ENCODE peak calls at places on chromosome 17, in ten cellular contexts. One of them, this sample, is unnamed.

GRCh38 chr17:69046130-69046807 is 14.5 kb downstream of the ABCA9 start:
- DNase-seq in stimulated activated CD4-positive, alpha-beta T cell treated with anti-CD3 and anti-CD28 coated beads, Interleukin-15, amount 100 ng/mL, for 1 hour: no peak
- DNase-seq in astrocyte of the spinal cord: no peak
- DNase-seq in adipocyte: no peak
- DNase-seq in OCI-LY7: no peak
- DNase-seq in naive thymus-derived CD4-positive, alpha-beta T cell: no peak
- DNase-seq in dorsolateral prefrontal cortex: no peak
- DNase-seq in lower lobe of right lung: no peak
- DNase-seq in fibroblast of villous mesenchyme: peak
- DNase-seq in ELF-1: peak
- DNase-seq in this sample: no peak

GRCh38 chr17:77566566-77566965 is 391.9 kb upstream of the TNRC6C start:
- DNase-seq in stimulated activated CD4-positive, alpha-beta T cell treated with anti-CD3 and anti-CD28 coated beads, Interleukin-15, amount 100 ng/mL, for 1 hour: no peak
- DNase-seq in astrocyte of the spinal cord: no peak
- DNase-seq in adipocyte: no peak
- DNase-seq in OCI-LY7: no peak
- DNase-seq in naive thymus-derived CD4-positive, alpha-beta T cell: no peak
- DNase-seq in dorsolateral prefrontal cortex: no peak
- DNase-seq in lower lobe of right lung: peak
- DNase-seq in fibroblast of villous mesenchyme: no peak
- DNase-seq in ELF-1: no peak
- DNase-seq in this sample: no peak

GRCh38 chr17:40311575-40311974 is 2.6 kb downstream of the RARA start:
- DNase-seq in stimulated activated CD4-positive, alpha-beta T cell treated with anti-CD3 and anti-CD28 coated beads, Interleukin-15, amount 100 ng/mL, for 1 hour: no peak
- DNase-seq in astrocyte of the spinal cord: no peak
- DNase-seq in adipocyte: peak
- DNase-seq in OCI-LY7: no peak
- DNase-seq in naive thymus-derived CD4-positive, alpha-beta T cell: no peak
- DNase-seq in dorsolateral prefrontal cortex: peak
- DNase-seq in lower lobe of right lung: peak
- DNase-seq in fibroblast of villous mesenchyme: no peak
- DNase-seq in ELF-1: no peak
- DNase-seq in this sample: no peak

GRCh38 chr17:81513669-81514484 is 1.3 kb upstream of the ACTG1 start:
- DNase-seq in stimulated activated CD4-positive, alpha-beta T cell treated with anti-CD3 and anti-CD28 coated beads, Interleukin-15, amount 100 ng/mL, for 1 hour: no peak
- DNase-seq in astrocyte of the spinal cord: peak
- DNase-seq in adipocyte: peak
- DNase-seq in OCI-LY7: peak
- DNase-seq in naive thymus-derived CD4-positive, alpha-beta T cell: peak
- DNase-seq in dorsolateral prefrontal cortex: peak
- DNase-seq in lower lobe of right lung: peak
- DNase-seq in fibroblast of villous mesenchyme: peak
- DNase-seq in ELF-1: peak
- DNase-seq in this sample: no peak

GRCh38 chr17:76909971-76910760 is 42.0 kb downstream of the MGAT5B start:
- DNase-seq in stimulated activated CD4-positive, alpha-beta T cell treated with anti-CD3 and anti-CD28 coated beads, Interleukin-15, amount 100 ng/mL, for 1 hour: peak
- DNase-seq in astrocyte of the spinal cord: peak
- DNase-seq in adipocyte: peak
- DNase-seq in OCI-LY7: peak
- DNase-seq in naive thymus-derived CD4-positive, alpha-beta T cell: peak
- DNase-seq in dorsolateral prefrontal cortex: peak
- DNase-seq in lower lobe of right lung: peak
- DNase-seq in fibroblast of villous mesenchyme: peak
- DNase-seq in ELF-1: peak
- DNase-seq in this sample: no peak

GRCh38 chr17:9729034-9729650 is 62.2 kb downstream of the DHRS7C start:
- DNase-seq in stimulated activated CD4-positive, alpha-beta T cell treated with anti-CD3 and anti-CD28 coated beads, Interleukin-15, amount 100 ng/mL, for 1 hour: no peak
- DNase-seq in astrocyte of the spinal cord: peak
- DNase-seq in adipocyte: peak
- DNase-seq in OCI-LY7: peak
- DNase-seq in naive thymus-derived CD4-positive, alpha-beta T cell: no peak
- DNase-seq in dorsolateral prefrontal cortex: no peak
- DNase-seq in lower lobe of right lung: no peak
- DNase-seq in fibroblast of villous mesenchyme: peak
- DNase-seq in ELF-1: peak
- DNase-seq in this sample: peak

GRCh38 chr17:1244606-1245012 is 25.6 kb upstream of the BHLHA9 start:
- DNase-seq in stimulated activated CD4-positive, alpha-beta T cell treated with anti-CD3 and anti-CD28 coated beads, Interleukin-15, amount 100 ng/mL, for 1 hour: no peak
- DNase-seq in astrocyte of the spinal cord: no peak
- DNase-seq in adipocyte: no peak
- DNase-seq in OCI-LY7: no peak
- DNase-seq in naive thymus-derived CD4-positive, alpha-beta T cell: no peak
- DNase-seq in dorsolateral prefrontal cortex: no peak
- DNase-seq in lower lobe of right lung: no peak
- DNase-seq in fibroblast of villous mesenchyme: peak
- DNase-seq in ELF-1: no peak
- DNase-seq in this sample: no peak

GRCh38 chr17:50765454-50766221 is 1.7 kb downstream of the ANKRD40CL start:
- DNase-seq in stimulated activated CD4-positive, alpha-beta T cell treated with anti-CD3 and anti-CD28 coated beads, Interleukin-15, amount 100 ng/mL, for 1 hour: no peak
- DNase-seq in astrocyte of the spinal cord: no peak
- DNase-seq in adipocyte: no peak
- DNase-seq in OCI-LY7: peak
- DNase-seq in naive thymus-derived CD4-positive, alpha-beta T cell: no peak
- DNase-seq in dorsolateral prefrontal cortex: no peak
- DNase-seq in lower lobe of right lung: peak
- DNase-seq in fibroblast of villous mesenchyme: no peak
- DNase-seq in ELF-1: no peak
- DNase-seq in this sample: peak

GRCh38 chr17:81396278-81396721 is 1.0 kb downstream of the BAHCC1 start:
- DNase-seq in stimulated activated CD4-positive, alpha-beta T cell treated with anti-CD3 and anti-CD28 coated beads, Interleukin-15, amount 100 ng/mL, for 1 hour: no peak
- DNase-seq in astrocyte of the spinal cord: peak
- DNase-seq in adipocyte: no peak
- DNase-seq in OCI-LY7: no peak
- DNase-seq in naive thymus-derived CD4-positive, alpha-beta T cell: no peak
- DNase-seq in dorsolateral prefrontal cortex: no peak
- DNase-seq in lower lobe of right lung: no peak
- DNase-seq in fibroblast of villous mesenchyme: no peak
- DNase-seq in ELF-1: no peak
- DNase-seq in this sample: no peak

GRCh38 chr17:17818088-17818526 is 18.7 kb downstream of the SREBF1 start:
- DNase-seq in stimulated activated CD4-positive, alpha-beta T cell treated with anti-CD3 and anti-CD28 coated beads, Interleukin-15, amount 100 ng/mL, for 1 hour: no peak
- DNase-seq in astrocyte of the spinal cord: no peak
- DNase-seq in adipocyte: no peak
- DNase-seq in OCI-LY7: peak
- DNase-seq in naive thymus-derived CD4-positive, alpha-beta T cell: no peak
- DNase-seq in dorsolateral prefrontal cortex: no peak
- DNase-seq in lower lobe of right lung: peak
- DNase-seq in fibroblast of villous mesenchyme: no peak
- DNase-seq in ELF-1: no peak
- DNase-seq in this sample: no peak

GRCh38 chr17:34620458-34620857 is 41.1 kb downstream of the TMEM132E start:
- DNase-seq in stimulated activated CD4-positive, alpha-beta T cell treated with anti-CD3 and anti-CD28 coated beads, Interleukin-15, amount 100 ng/mL, for 1 hour: no peak
- DNase-seq in astrocyte of the spinal cord: no peak
- DNase-seq in adipocyte: no peak
- DNase-seq in OCI-LY7: no peak
- DNase-seq in naive thymus-derived CD4-positive, alpha-beta T cell: no peak
- DNase-seq in dorsolateral prefrontal cortex: no peak
- DNase-seq in lower lobe of right lung: no peak
- DNase-seq in fibroblast of villous mesenchyme: no peak
- DNase-seq in ELF-1: peak
- DNase-seq in this sample: no peak

GRCh38 chr17:74442670-74443515 is 11.0 kb downstream of the GPRC5C start:
- DNase-seq in stimulated activated CD4-positive, alpha-beta T cell treated with anti-CD3 and anti-CD28 coated beads, Interleukin-15, amount 100 ng/mL, for 1 hour: no peak
- DNase-seq in astrocyte of the spinal cord: no peak
- DNase-seq in adipocyte: no peak
- DNase-seq in OCI-LY7: peak
- DNase-seq in naive thymus-derived CD4-positive, alpha-beta T cell: no peak
- DNase-seq in dorsolateral prefrontal cortex: peak
- DNase-seq in lower lobe of right lung: peak
- DNase-seq in fibroblast of villous mesenchyme: no peak
- DNase-seq in ELF-1: peak
- DNase-seq in this sample: peak

GRCh38 chr17:80281516-80281915 is 20.9 kb downstream of the RNF213 start:
- DNase-seq in stimulated activated CD4-positive, alpha-beta T cell treated with anti-CD3 and anti-CD28 coated beads, Interleukin-15, amount 100 ng/mL, for 1 hour: no peak
- DNase-seq in astrocyte of the spinal cord: no peak
- DNase-seq in adipocyte: no peak
- DNase-seq in OCI-LY7: no peak
- DNase-seq in naive thymus-derived CD4-positive, alpha-beta T cell: no peak
- DNase-seq in dorsolateral prefrontal cortex: no peak
- DNase-seq in lower lobe of right lung: peak
- DNase-seq in fibroblast of villous mesenchyme: no peak
- DNase-seq in ELF-1: no peak
- DNase-seq in this sample: no peak

GRCh38 chr17:62703269-62703775 is 75.9 kb downstream of the MRC2 start:
- DNase-seq in stimulated activated CD4-positive, alpha-beta T cell treated with anti-CD3 and anti-CD28 coated beads, Interleukin-15, amount 100 ng/mL, for 1 hour: no peak
- DNase-seq in astrocyte of the spinal cord: peak
- DNase-seq in adipocyte: peak
- DNase-seq in OCI-LY7: no peak
- DNase-seq in naive thymus-derived CD4-positive, alpha-beta T cell: no peak
- DNase-seq in dorsolateral prefrontal cortex: no peak
- DNase-seq in lower lobe of right lung: no peak
- DNase-seq in fibroblast of villous mesenchyme: no peak
- DNase-seq in ELF-1: no peak
- DNase-seq in this sample: no peak

GRCh38 chr17:601462-602303 is 113.0 kb downstream of the VPS53 start:
- DNase-seq in stimulated activated CD4-positive, alpha-beta T cell treated with anti-CD3 and anti-CD28 coated beads, Interleukin-15, amount 100 ng/mL, for 1 hour: no peak
- DNase-seq in astrocyte of the spinal cord: no peak
- DNase-seq in adipocyte: no peak
- DNase-seq in OCI-LY7: no peak
- DNase-seq in naive thymus-derived CD4-positive, alpha-beta T cell: no peak
- DNase-seq in dorsolateral prefrontal cortex: no peak
- DNase-seq in lower lobe of right lung: no peak
- DNase-seq in fibroblast of villous mesenchyme: peak
- DNase-seq in ELF-1: peak
- DNase-seq in this sample: no peak

GRCh38 chr17:82588266-82589175 is 59.7 kb downstream of the WDR45B start:
- DNase-seq in stimulated activated CD4-positive, alpha-beta T cell treated with anti-CD3 and anti-CD28 coated beads, Interleukin-15, amount 100 ng/mL, for 1 hour: no peak
- DNase-seq in astrocyte of the spinal cord: no peak
- DNase-seq in adipocyte: no peak
- DNase-seq in OCI-LY7: no peak
- DNase-seq in naive thymus-derived CD4-positive, alpha-beta T cell: no peak
- DNase-seq in dorsolateral prefrontal cortex: no peak
- DNase-seq in lower lobe of right lung: no peak
- DNase-seq in fibroblast of villous mesenchyme: no peak
- DNase-seq in ELF-1: no peak
- DNase-seq in this sample: no peak

GRCh38 chr17:12790806-12791148 is 1.5 kb downstream of the ARHGAP44 start:
- DNase-seq in stimulated activated CD4-positive, alpha-beta T cell treated with anti-CD3 and anti-CD28 coated beads, Interleukin-15, amount 100 ng/mL, for 1 hour: no peak
- DNase-seq in astrocyte of the spinal cord: no peak
- DNase-seq in adipocyte: no peak
- DNase-seq in OCI-LY7: no peak
- DNase-seq in naive thymus-derived CD4-positive, alpha-beta T cell: no peak
- DNase-seq in dorsolateral prefrontal cortex: no peak
- DNase-seq in lower lobe of right lung: no peak
- DNase-seq in fibroblast of villous mesenchyme: no peak
- DNase-seq in ELF-1: peak
- DNase-seq in this sample: no peak

GRCh38 chr17:7885357-7886226 is 3.0 kb upstream of the CHD3 start:
- DNase-seq in stimulated activated CD4-positive, alpha-beta T cell treated with anti-CD3 and anti-CD28 coated beads, Interleukin-15, amount 100 ng/mL, for 1 hour: peak
- DNase-seq in astrocyte of the spinal cord: peak
- DNase-seq in adipocyte: peak
- DNase-seq in OCI-LY7: peak
- DNase-seq in naive thymus-derived CD4-positive, alpha-beta T cell: peak
- DNase-seq in dorsolateral prefrontal cortex: no peak
- DNase-seq in lower lobe of right lung: peak
- DNase-seq in fibroblast of villous mesenchyme: peak
- DNase-seq in ELF-1: peak
- DNase-seq in this sample: peak

GRCh38 chr17:40480501-40481003 is 20.9 kb downstream of the TNS4 start:
- DNase-seq in stimulated activated CD4-positive, alpha-beta T cell treated with anti-CD3 and anti-CD28 coated beads, Interleukin-15, amount 100 ng/mL, for 1 hour: peak
- DNase-seq in astrocyte of the spinal cord: no peak
- DNase-seq in adipocyte: peak
- DNase-seq in OCI-LY7: peak
- DNase-seq in naive thymus-derived CD4-positive, alpha-beta T cell: peak
- DNase-seq in dorsolateral prefrontal cortex: no peak
- DNase-seq in lower lobe of right lung: no peak
- DNase-seq in fibroblast of villous mesenchyme: peak
- DNase-seq in ELF-1: peak
- DNase-seq in this sample: peak

GRCh38 chr17:73118876-73119485 is 26.5 kb upstream of the SLC39A11 start:
- DNase-seq in stimulated activated CD4-positive, alpha-beta T cell treated with anti-CD3 and anti-CD28 coated beads, Interleukin-15, amount 100 ng/mL, for 1 hour: no peak
- DNase-seq in astrocyte of the spinal cord: no peak
- DNase-seq in adipocyte: no peak
- DNase-seq in OCI-LY7: no peak
- DNase-seq in naive thymus-derived CD4-positive, alpha-beta T cell: no peak
- DNase-seq in dorsolateral prefrontal cortex: no peak
- DNase-seq in lower lobe of right lung: no peak
- DNase-seq in fibroblast of villous mesenchyme: no peak
- DNase-seq in ELF-1: no peak
- DNase-seq in this sample: no peak

GRCh38 chr17:69067274-69068047 is 6.7 kb upstream of the ABCA9 start:
- DNase-seq in stimulated activated CD4-positive, alpha-beta T cell treated with anti-CD3 and anti-CD28 coated beads, Interleukin-15, amount 100 ng/mL, for 1 hour: no peak
- DNase-seq in astrocyte of the spinal cord: no peak
- DNase-seq in adipocyte: no peak
- DNase-seq in OCI-LY7: peak
- DNase-seq in naive thymus-derived CD4-positive, alpha-beta T cell: no peak
- DNase-seq in dorsolateral prefrontal cortex: no peak
- DNase-seq in lower lobe of right lung: no peak
- DNase-seq in fibroblast of villous mesenchyme: no peak
- DNase-seq in ELF-1: no peak
- DNase-seq in this sample: no peak

GRCh38 chr17:5555254-5555653 is 29.1 kb downstream of the NLRP1 start:
- DNase-seq in stimulated activated CD4-positive, alpha-beta T cell treated with anti-CD3 and anti-CD28 coated beads, Interleukin-15, amount 100 ng/mL, for 1 hour: no peak
- DNase-seq in astrocyte of the spinal cord: peak
- DNase-seq in adipocyte: peak
- DNase-seq in OCI-LY7: no peak
- DNase-seq in naive thymus-derived CD4-positive, alpha-beta T cell: no peak
- DNase-seq in dorsolateral prefrontal cortex: no peak
- DNase-seq in lower lobe of right lung: no peak
- DNase-seq in fibroblast of villous mesenchyme: no peak
- DNase-seq in ELF-1: no peak
- DNase-seq in this sample: no peak

GRCh38 chr17:76421054-76421427 is 31.9 kb downstream of the UBE2O start:
- DNase-seq in stimulated activated CD4-positive, alpha-beta T cell treated with anti-CD3 and anti-CD28 coated beads, Interleukin-15, amount 100 ng/mL, for 1 hour: no peak
- DNase-seq in astrocyte of the spinal cord: no peak
- DNase-seq in adipocyte: no peak
- DNase-seq in OCI-LY7: no peak
- DNase-seq in naive thymus-derived CD4-positive, alpha-beta T cell: no peak
- DNase-seq in dorsolateral prefrontal cortex: peak
- DNase-seq in lower lobe of right lung: no peak
- DNase-seq in fibroblast of villous mesenchyme: no peak
- DNase-seq in ELF-1: peak
- DNase-seq in this sample: no peak

GRCh38 chr17:2343421-2343820 is 6.1 kb downstream of the SGSM2 start:
- DNase-seq in stimulated activated CD4-positive, alpha-beta T cell treated with anti-CD3 and anti-CD28 coated beads, Interleukin-15, amount 100 ng/mL, for 1 hour: no peak
- DNase-seq in astrocyte of the spinal cord: no peak
- DNase-seq in adipocyte: no peak
- DNase-seq in OCI-LY7: no peak
- DNase-seq in naive thymus-derived CD4-positive, alpha-beta T cell: no peak
- DNase-seq in dorsolateral prefrontal cortex: no peak
- DNase-seq in lower lobe of right lung: no peak
- DNase-seq in fibroblast of villous mesenchyme: no peak
- DNase-seq in ELF-1: no peak
- DNase-seq in this sample: no peak

GRCh38 chr17:78462148-78462547 is 83.7 kb downstream of the PGS1 start:
- DNase-seq in stimulated activated CD4-positive, alpha-beta T cell treated with anti-CD3 and anti-CD28 coated beads, Interleukin-15, amount 100 ng/mL, for 1 hour: no peak
- DNase-seq in astrocyte of the spinal cord: no peak
- DNase-seq in adipocyte: no peak
- DNase-seq in OCI-LY7: no peak
- DNase-seq in naive thymus-derived CD4-positive, alpha-beta T cell: no peak
- DNase-seq in dorsolateral prefrontal cortex: no peak
- DNase-seq in lower lobe of right lung: no peak
- DNase-seq in fibroblast of villous mesenchyme: no peak
- DNase-seq in ELF-1: no peak
- DNase-seq in this sample: no peak

GRCh38 chr17:29079887-29080286 is 36.9 kb downstream of the PIPOX start:
- DNase-seq in stimulated activated CD4-positive, alpha-beta T cell treated with anti-CD3 and anti-CD28 coated beads, Interleukin-15, amount 100 ng/mL, for 1 hour: no peak
- DNase-seq in astrocyte of the spinal cord: no peak
- DNase-seq in adipocyte: no peak
- DNase-seq in OCI-LY7: no peak
- DNase-seq in naive thymus-derived CD4-positive, alpha-beta T cell: no peak
- DNase-seq in dorsolateral prefrontal cortex: no peak
- DNase-seq in lower lobe of right lung: no peak
- DNase-seq in fibroblast of villous mesenchyme: no peak
- DNase-seq in ELF-1: peak
- DNase-seq in this sample: no peak

GRCh38 chr17:51351890-51352289 is 91.5 kb downstream of the UTP18 start:
- DNase-seq in stimulated activated CD4-positive, alpha-beta T cell treated with anti-CD3 and anti-CD28 coated beads, Interleukin-15, amount 100 ng/mL, for 1 hour: no peak
- DNase-seq in astrocyte of the spinal cord: peak
- DNase-seq in adipocyte: peak
- DNase-seq in OCI-LY7: no peak
- DNase-seq in naive thymus-derived CD4-positive, alpha-beta T cell: no peak
- DNase-seq in dorsolateral prefrontal cortex: no peak
- DNase-seq in lower lobe of right lung: no peak
- DNase-seq in fibroblast of villous mesenchyme: no peak
- DNase-seq in ELF-1: no peak
- DNase-seq in this sample: no peak

GRCh38 chr17:38703742-38704644 is 1.1 kb upstream of the MLLT6 start:
- DNase-seq in stimulated activated CD4-positive, alpha-beta T cell treated with anti-CD3 and anti-CD28 coated beads, Interleukin-15, amount 100 ng/mL, for 1 hour: peak
- DNase-seq in astrocyte of the spinal cord: no peak
- DNase-seq in adipocyte: peak
- DNase-seq in OCI-LY7: peak
- DNase-seq in naive thymus-derived CD4-positive, alpha-beta T cell: peak
- DNase-seq in dorsolateral prefrontal cortex: no peak
- DNase-seq in lower lobe of right lung: peak
- DNase-seq in fibroblast of villous mesenchyme: peak
- DNase-seq in ELF-1: peak
- DNase-seq in this sample: peak

This sample was measured in naive B cell.